ENCODE peak calls at places on chromosomes 16 and 17, in five cellular contexts. H, X, B, N and I are unnamed samples.

GRCh38 chr16:64580558-64580957 is 541.3 kb downstream of the CDH11 start:
- DNase-seq in H (no peak), X (no peak), B (no peak), N (no peak), I (no peak)

GRCh38 chr17:57440522-57441269 is 184.4 kb downstream of the MSI2 start:
- DNase-seq in H (peak; percentile 46), X (peak; percentile 77), B (peak; percentile 80), N (peak; percentile 52), I (no peak)

GRCh38 chr17:73371285-73371684 is 59.5 kb upstream of the CDC42EP4 start:
- DNase-seq in H (peak; percentile 73), X (no peak), B (no peak), N (no peak), I (no peak)

GRCh38 chr16:79042886-79043285 is 557.7 kb downstream of the MAF start:
- DNase-seq in H (no peak), X (no peak), B (no peak), N (no peak), I (no peak)

GRCh38 chr16:13453938-13454553 is 465.9 kb upstream of the ERCC4 start:
- DNase-seq in H (no peak), X (no peak), B (peak; percentile 29), N (no peak), I (no peak)

GRCh38 chr17:43543771-43544575 is 2.2 kb downstream of the ETV4 start:
- DNase-seq in H (no peak), X (no peak), B (no peak), N (no peak), I (no peak)

GRCh38 chr17:57993471-57994365 is 5.7 kb upstream of the VEZF1 start:
- DNase-seq in H (no peak), X (no peak), B (no peak), N (no peak), I (no peak)

GRCh38 chr16:4744758-4745569 is 10.6 kb downstream of the DNAAF8 start:
- DNase-seq in H (no peak), X (no peak), B (no peak), N (no peak), I (no peak)

GRCh38 chr17:71632328-71632727 is 488.5 kb upstream of the SOX9 start:
- DNase-seq in H (no peak), X (no peak), B (no peak), N (no peak), I (no peak)

GRCh38 chr16:73064996-73065349 is 17.0 kb upstream of the ZFHX3 start:
- DNase-seq in H (no peak), X (peak; percentile 83), B (no peak), N (no peak), I (no peak)

GRCh38 chr17:73489333-73489732 is 154.9 kb downstream of the SDK2 start:
- DNase-seq in H (no peak), X (no peak), B (no peak), N (no peak), I (no peak)

GRCh38 chr17:58091024-58091567 is 7.9 kb downstream of the DYNLL2 start:
- DNase-seq in H (no peak), X (no peak), B (no peak), N (no peak), I (no peak)

GRCh38 chr17:79779088-79779529 is 1.2 kb downstream of the CBX2 start:
- DNase-seq in H (no peak), X (peak; percentile 64), B (no peak), N (no peak), I (no peak)

GRCh38 chr17:79779661-79780365 is 1.9 kb downstream of the CBX2 start:
- DNase-seq in H (no peak), X (peak; percentile 49), B (no peak), N (no peak), I (no peak)

GRCh38 chr17:79777166-79777843 is 643 bp upstream of the CBX2 start:
- DNase-seq in H (no peak), X (peak; percentile 88), B (no peak), N (peak; percentile 55), I (no peak)

GRCh38 chr17:79777844-79778503 is at the start of gene CBX2:
- DNase-seq in H (no peak), X (peak; percentile 94), B (peak; percentile 76), N (peak; percentile 81), I (peak; percentile 76)

GRCh38 chr17:79778504-79779087 is 648 bp downstream of the CBX2 start:
- DNase-seq in H (no peak), X (peak; percentile 75), B (no peak), N (no peak), I (no peak)
- H3K27ac ChIP-seq in H (no peak overlapping the region), X (no peak overlapping the region), B (no peak overlapping the region), N (no peak overlapping the region), I (no peak overlapping the region)

DNA sequence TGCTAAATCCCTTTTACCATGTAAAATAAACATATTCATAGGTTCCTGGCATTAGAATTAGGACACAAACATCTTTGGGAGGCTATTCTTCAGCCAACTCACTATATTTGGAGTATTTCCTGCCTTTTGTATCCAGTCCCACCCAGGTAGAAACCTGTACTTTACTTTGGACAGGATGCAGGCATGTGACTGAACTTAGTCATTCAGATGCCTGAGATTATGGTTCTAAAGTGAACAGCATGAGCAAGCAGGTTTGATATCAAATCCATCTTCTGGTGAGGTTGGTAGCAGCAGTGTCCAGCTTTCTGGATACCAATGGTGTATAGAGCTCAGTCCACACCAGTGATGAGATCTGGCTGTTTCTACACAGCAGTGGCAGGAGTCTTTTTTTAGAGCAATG is 20.2 kb downstream of the CA10 start:
- DNase-seq in H (no peak), X (no peak), B (no peak), N (no peak), I (no peak)
- H3K27ac ChIP-seq in H (no peak overlapping the region), X (no peak overlapping the region), B (no peak overlapping the region), N (no peak overlapping the region), I (no peak overlapping the region)

GRCh38 chr16:84596161-84596560 is 21.7 kb downstream of the COTL1 start:
- DNase-seq in H (no peak), X (no peak), B (no peak), N (no peak), I (no peak)

GRCh38 chr16:84596801-84597517 is 20.9 kb downstream of the COTL1 start:
- DNase-seq in H (no peak), X (no peak), B (no peak), N (no peak), I (no peak)

GRCh38 chr16:84594725-84595038 is 23.2 kb downstream of the COTL1 start:
- DNase-seq in H (no peak), X (no peak), B (no peak), N (no peak), I (no peak)

GRCh38 chr16:84593825-84594724 is 23.8 kb downstream of the COTL1 start:
- DNase-seq in H (no peak), X (no peak), B (peak; percentile 45), N (peak; percentile 42), I (no peak)

GRCh38 chr16:84595052-84595481 is 22.8 kb downstream of the COTL1 start:
- DNase-seq in H (no peak), X (no peak), B (no peak), N (peak; percentile 42), I (no peak)
- H3K27ac ChIP-seq in H (no peak overlapping the region), X (no peak overlapping the region), B (peak overlapping the region; percentile 55), N (no peak overlapping the region), I (no peak overlapping the region)

DNA sequence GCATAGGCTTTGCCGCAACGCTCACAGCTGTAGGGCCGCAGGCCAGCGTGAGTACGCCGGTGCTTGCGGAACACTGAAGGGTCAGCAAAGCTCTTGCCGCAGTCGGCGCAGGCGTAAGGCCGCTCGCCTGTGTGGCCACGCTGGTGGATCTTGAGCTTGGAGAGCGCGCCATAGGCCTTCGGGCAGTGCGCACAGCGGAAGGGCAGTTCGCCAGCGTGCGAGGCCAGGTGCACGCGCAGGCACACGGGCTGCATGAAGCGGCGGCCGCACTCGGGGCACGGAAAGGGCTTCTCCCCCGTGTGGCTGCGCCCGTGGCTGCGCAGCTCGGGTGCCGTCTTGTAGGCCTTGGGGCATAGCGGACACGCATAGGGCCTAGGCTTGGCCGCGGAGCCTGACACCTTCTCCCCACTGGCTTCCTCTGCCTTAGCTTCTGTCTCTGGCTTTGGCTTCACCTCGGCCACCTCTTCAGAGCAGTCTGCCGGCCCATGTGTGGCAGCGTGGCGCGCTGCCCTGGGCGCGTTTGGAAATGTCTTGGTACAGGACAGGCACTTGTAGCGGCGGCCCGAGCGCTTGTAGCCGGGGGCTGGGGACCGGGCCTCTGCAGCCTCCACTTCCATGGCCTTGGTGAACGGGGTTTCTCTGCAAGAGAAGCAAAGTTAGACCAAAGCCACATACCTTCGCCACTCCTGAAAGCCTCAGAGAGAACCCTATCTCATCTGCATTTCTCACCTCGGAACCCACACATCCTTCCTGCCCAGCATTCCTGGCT is 10.0 kb downstream of the ZNF668 start:
- DNase-seq in H (no peak), X (no peak), B (no peak), N (no peak), I (no peak)
- H3K27ac ChIP-seq in H (peak overlapping the region; percentile 99), X (no peak overlapping the region), B (no peak overlapping the region), N (peak overlapping the region; percentile 52), I (peak overlapping the region; percentile 79)

DNA sequence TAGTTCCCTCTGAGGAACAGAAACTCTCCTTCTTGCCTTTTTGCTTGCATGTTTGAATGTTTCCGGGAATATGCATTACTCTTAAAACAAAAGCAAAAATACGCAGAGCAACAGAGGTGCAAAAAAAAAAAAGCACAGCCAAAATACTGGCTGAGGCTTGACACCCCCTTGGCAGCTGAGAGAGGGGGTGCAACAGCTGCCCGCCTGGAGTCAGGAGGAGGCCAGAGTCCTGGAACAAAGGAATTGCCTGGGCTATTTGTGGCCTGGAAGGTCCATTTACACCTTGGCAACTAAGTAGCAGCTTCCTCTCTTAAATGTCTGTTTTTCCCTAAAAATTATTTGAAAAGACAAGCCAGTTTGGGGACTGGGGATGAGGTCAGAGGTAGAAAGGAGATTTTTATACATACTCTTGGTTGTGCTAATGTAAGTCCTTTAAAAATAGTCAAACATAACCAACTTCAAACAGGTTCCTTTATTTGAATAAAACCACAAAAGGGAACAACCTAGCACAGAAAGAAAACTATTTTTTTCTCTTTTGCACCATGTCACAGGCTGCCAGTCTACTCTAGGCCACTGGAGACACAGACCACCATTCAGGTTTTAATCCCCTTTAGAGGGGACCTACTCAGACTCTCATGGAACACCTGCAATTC is 19.5 kb downstream of the USP7 start:
- DNase-seq in H (no peak), X (no peak), B (no peak), N (no peak), I (no peak)
- H3K27ac ChIP-seq in H (no peak overlapping the region), X (no peak overlapping the region), B (no peak overlapping the region), N (no peak overlapping the region), I (no peak overlapping the region)